ENCODE peak calls at places on chromosomes 3 and 15, in six cellular contexts. W, B, O, M, X and V are unnamed samples.

GRCh38 chr15:69474846-69475455 is 22.3 kb downstream of the RPLP1 start:
- DNase-seq in W (no peak), B (no peak), O (no peak), M (no peak), X (no peak), V (no peak)

GRCh38 chr3:38479431-38480092 is 16.6 kb upstream of the EXOG start:
- DNase-seq in W (no peak), B (peak; percentile 32), O (peak; percentile 87), M (no peak), X (no peak), V (no peak)

GRCh38 chr3:4741404-4742307 is 237.6 kb upstream of the BHLHE40 start:
- DNase-seq in W (no peak), B (no peak), O (no peak), M (peak; percentile 98), X (no peak), V (no peak)

GRCh38 chr15:45198337-45199135 is 10.8 kb upstream of the SHF start:
- DNase-seq in W (peak; percentile 97), B (peak; percentile 91), O (peak; percentile 98), M (peak; percentile 94), X (no peak), V (no peak)

GRCh38 chr3:143480306-143480852 is 360.8 kb downstream of the CHST2 start:
- DNase-seq in W (no peak), B (no peak), O (no peak), M (peak; percentile 27), X (no peak), V (no peak)

GRCh38 chr3:76096036-76096435 is 310.7 kb upstream of the ZNF717 start:
- DNase-seq in W (no peak), B (no peak), O (no peak), M (no peak), X (no peak), V (no peak)

GRCh38 chr3:31971607-31972006 is 9.5 kb downstream of the OSBPL10 start:
- DNase-seq in W (no peak), B (no peak), O (no peak), M (no peak), X (no peak), V (no peak)

GRCh38 chr3:62529230-62529629 is 155.9 kb upstream of the FEZF2 start:
- DNase-seq in W (no peak), B (no peak), O (peak; percentile 90), M (no peak), X (peak; percentile 28), V (peak; percentile 15)

GRCh38 chr15:64738231-64739095 is 36.9 kb downstream of the RBPMS2 start:
- DNase-seq in W (no peak), B (no peak), O (no peak), M (no peak), X (no peak), V (no peak)

GRCh38 chr3:13106308-13106970 is 33.2 kb upstream of the IQSEC1 start:
- DNase-seq in W (peak; percentile 44), B (no peak), O (no peak), M (peak; percentile 17), X (no peak), V (no peak)

GRCh38 chr3:136070953-136071949 is 105.7 kb downstream of the PPP2R3A start:
- DNase-seq in W (peak; percentile 59), B (no peak), O (peak; percentile 11), M (no peak), X (no peak), V (no peak)

GRCh38 chr15:51935466-51936118 is 36.0 kb downstream of the LEO1 start:
- DNase-seq in W (no peak), B (no peak), O (no peak), M (no peak), X (no peak), V (no peak)

GRCh38 chr15:60660290-60661051 is 181.5 kb upstream of the ICE2 start:
- DNase-seq in W (no peak), B (no peak), O (peak; percentile 21), M (peak; percentile 74), X (no peak), V (no peak)

GRCh38 chr3:11457126-11457525 is 184.9 kb downstream of the ATG7 start:
- DNase-seq in W (no peak), B (no peak), O (no peak), M (no peak), X (no peak), V (no peak)

GRCh38 chr15:80480909-80481308 is 76.7 kb downstream of the ARNT2 start:
- DNase-seq in W (no peak), B (no peak), O (peak; percentile 58), M (peak; percentile 89), X (peak; percentile 30), V (no peak)

GRCh38 chr3:146166450-146167222 is 5.7 kb upstream of the PLOD2 start:
- DNase-seq in W (no peak), B (no peak), O (no peak), M (peak; percentile 90), X (no peak), V (no peak)

GRCh38 chr3:188827078-188827477 is 344.7 kb upstream of the TPRG1 start:
- DNase-seq in W (no peak), B (no peak), O (no peak), M (no peak), X (no peak), V (no peak)

GRCh38 chr3:40166997-40167396 is 142.5 kb upstream of the EIF1B start:
- DNase-seq in W (no peak), B (no peak), O (no peak), M (no peak), X (no peak), V (no peak)

GRCh38 chr15:62894322-62895085 is 148.0 kb upstream of the TPM1 start:
- DNase-seq in W (no peak), B (no peak), O (no peak), M (no peak), X (no peak), V (no peak)

GRCh38 chr3:150049317-150049716 is 78.6 kb upstream of the PFN2 start:
- DNase-seq in W (no peak), B (no peak), O (no peak), M (no peak), X (no peak), V (no peak)

GRCh38 chr3:14522129-14522691 is 17.9 kb downstream of the GRIP2 start:
- DNase-seq in W (peak; percentile 35), B (no peak), O (no peak), M (no peak), X (no peak), V (no peak)

GRCh38 chr15:40115670-40116093 is 7.0 kb upstream of the BMF start:
- DNase-seq in W (peak; percentile 91), B (peak; percentile 16), O (no peak), M (no peak), X (no peak), V (no peak)

GRCh38 chr15:74036271-74037170 is 42.0 kb downstream of the PML start:
- DNase-seq in W (no peak), B (no peak), O (peak; percentile 69), M (no peak), X (peak; percentile 71), V (peak; percentile 58)

GRCh38 chr3:152315623-152316022 is 46.9 kb downstream of the MBNL1 start:
- DNase-seq in W (no peak), B (no peak), O (no peak), M (no peak), X (no peak), V (no peak)

GRCh38 chr15:93024293-93024692 is 64.7 kb downstream of the RGMA start:
- DNase-seq in W (no peak), B (no peak), O (no peak), M (no peak), X (no peak), V (no peak)

GRCh38 chr3:7734456-7734855 is 767.2 kb upstream of the LMCD1 start:
- DNase-seq in W (no peak), B (no peak), O (no peak), M (no peak), X (no peak), V (no peak)